ENCODE peak calls at places on chromosome 20, in nine cellular contexts. One of them, this sample, is unnamed.

GRCh38 chr20:36035720-36036119 is 67.3 kb downstream of the CNBD2 start:
- DNase-seq in left ventricle myocardium superior: no peak
- DNase-seq in hepatic stellate cell: no peak
- DNase-seq in T-helper 9 cell: no peak
- DNase-seq in stomach: no peak
- DNase-seq in Daoy: peak
- DNase-seq in D341Med: no peak
- DNase-seq in CD8-positive, alpha-beta T cell: no peak
- DNase-seq in uterus: no peak
- DNase-seq in this sample: no peak

GRCh38 chr20:32207211-32207625 is 325 bp downstream of the PLAGL2 start:
- DNase-seq in left ventricle myocardium superior: no peak
- DNase-seq in hepatic stellate cell: no peak
- DNase-seq in T-helper 9 cell: peak
- DNase-seq in stomach: no peak
- DNase-seq in Daoy: no peak
- DNase-seq in D341Med: peak
- DNase-seq in CD8-positive, alpha-beta T cell: no peak
- DNase-seq in uterus: no peak
- DNase-seq in this sample: no peak

GRCh38 chr20:33132858-33133615 is 34.9 kb upstream of the BPIFA2 start:
- DNase-seq in left ventricle myocardium superior: no peak
- DNase-seq in hepatic stellate cell: no peak
- DNase-seq in T-helper 9 cell: no peak
- DNase-seq in stomach: no peak
- DNase-seq in Daoy: no peak
- DNase-seq in D341Med: no peak
- DNase-seq in CD8-positive, alpha-beta T cell: peak
- DNase-seq in uterus: no peak
- DNase-seq in this sample: no peak

GRCh38 chr20:19291818-19292132 is 79.3 kb downstream of the SLC24A3 start:
- DNase-seq in left ventricle myocardium superior: no peak
- DNase-seq in hepatic stellate cell: no peak
- DNase-seq in T-helper 9 cell: no peak
- DNase-seq in stomach: no peak
- DNase-seq in Daoy: no peak
- DNase-seq in D341Med: no peak
- DNase-seq in CD8-positive, alpha-beta T cell: no peak
- DNase-seq in uterus: no peak
- DNase-seq in this sample: no peak

GRCh38 chr20:45358282-45359068 is 4.5 kb upstream of the SYS1 start:
- DNase-seq in left ventricle myocardium superior: peak
- DNase-seq in hepatic stellate cell: peak
- DNase-seq in T-helper 9 cell: no peak
- DNase-seq in stomach: peak
- DNase-seq in Daoy: peak
- DNase-seq in D341Med: no peak
- DNase-seq in CD8-positive, alpha-beta T cell: no peak
- DNase-seq in uterus: peak
- DNase-seq in this sample: peak

GRCh38 chr20:61387961-61388360 is 135.9 kb downstream of the CDH4 start:
- DNase-seq in left ventricle myocardium superior: no peak
- DNase-seq in hepatic stellate cell: no peak
- DNase-seq in T-helper 9 cell: no peak
- DNase-seq in stomach: no peak
- DNase-seq in Daoy: no peak
- DNase-seq in D341Med: no peak
- DNase-seq in CD8-positive, alpha-beta T cell: no peak
- DNase-seq in uterus: no peak
- DNase-seq in this sample: no peak

GRCh38 chr20:9051508-9051907 is 17.4 kb upstream of the PLCB4 start:
- DNase-seq in left ventricle myocardium superior: no peak
- DNase-seq in hepatic stellate cell: peak
- DNase-seq in T-helper 9 cell: no peak
- DNase-seq in stomach: no peak
- DNase-seq in Daoy: peak
- DNase-seq in D341Med: no peak
- DNase-seq in CD8-positive, alpha-beta T cell: no peak
- DNase-seq in uterus: no peak
- DNase-seq in this sample: no peak

GRCh38 chr20:47357296-47358051 is 975 bp upstream of the ZMYND8 start:
- DNase-seq in left ventricle myocardium superior: peak
- DNase-seq in hepatic stellate cell: peak
- DNase-seq in T-helper 9 cell: peak
- DNase-seq in stomach: peak
- DNase-seq in Daoy: peak
- DNase-seq in D341Med: peak
- DNase-seq in CD8-positive, alpha-beta T cell: peak
- DNase-seq in uterus: peak
- DNase-seq in this sample: peak